ENCODE peak calls at places on chromosome 21, in six cellular contexts. C is HCT116, D is Panc1, Y is upper lobe of left lung, U is HepG2, Z is GM23338. J is an unnamed sample.

GRCh38 chr21:41368361-41369104 is 6.7 kb downstream of the MX2 start:
- ATAC-seq in U (no peak), Z (no peak), D (no peak), C (no peak), Y (no peak), J (no peak)

GRCh38 chr21:25080706-25081495 is 526.4 kb downstream of the MRPL39 start:
- ATAC-seq in U (no peak), D (no peak), C (no peak), Y (no peak), Z (no peak), J (no peak)

GRCh38 chr21:22297575-22297974 is 1299.4 kb downstream of the NCAM2 start:
- ATAC-seq in Y (no peak), C (no peak), D (no peak), U (no peak), Z (no peak), J (no peak)

GRCh38 chr21:42164064-42164789 is 54.7 kb upstream of the ABCG1 start:
- ATAC-seq in C (peak; percentile 91), Y (peak; percentile 77), D (peak; percentile 87), Z (peak; percentile 96), U (peak; percentile 92), J (peak; percentile 58)

GRCh38 chr21:42025392-42026071 is 15.4 kb upstream of the ZBTB21 start:
- ATAC-seq in Z (no peak), U (no peak), C (no peak), D (no peak), Y (peak; percentile 71), J (no peak)

GRCh38 chr21:37558676-37559204 is 192.2 kb downstream of the DYRK1A start:
- ATAC-seq in Y (no peak), C (no peak), Z (no peak), D (no peak), U (no peak), J (no peak)

GRCh38 chr21:25871566-25871965 is 136.8 kb downstream of the GABPA start:
- ATAC-seq in D (no peak), C (peak; percentile 55), Z (peak; percentile 65), Y (no peak), U (peak; percentile 57), J (no peak)

GRCh38 chr21:42533963-42534355 is 20.3 kb downstream of the SLC37A1 start:
- ATAC-seq in U (no peak), Z (no peak), C (no peak), D (no peak), Y (no peak), J (no peak)

GRCh38 chr21:28605138-28605537 is 387.5 kb downstream of the LTN1 start:
- ATAC-seq in U (no peak), C (no peak), Y (peak; percentile 46), D (no peak), Z (no peak), J (no peak)

GRCh38 chr21:33412832-33413519 is 9.8 kb downstream of the IFNGR2 start:
- ATAC-seq in Y (no peak), U (peak; percentile 96), Z (peak; percentile 77), D (peak; percentile 39), C (no peak), J (no peak)

GRCh38 chr21:41411449-41412089 is 14.5 kb upstream of the MX1 start:
- ATAC-seq in U (peak; percentile 84), Z (peak; percentile 78), C (peak; percentile 86), Y (peak; percentile 32), D (peak; percentile 76), J (peak; percentile 25)

GRCh38 chr21:41928621-41929220 is 25.1 kb downstream of the C2CD2 start:
- ATAC-seq in U (no peak), Y (no peak), D (no peak), C (no peak), Z (no peak), J (no peak)

GRCh38 chr21:42695324-42696025 is 42.1 kb downstream of the PDE9A start:
- ATAC-seq in D (no peak), Z (no peak), C (no peak), U (no peak), Y (peak; percentile 69), J (peak; percentile 57)

GRCh38 chr21:24428539-24429186 is 1178.6 kb downstream of the MRPL39 start:
- ATAC-seq in C (no peak), D (no peak), Y (peak; percentile 63), Z (no peak), U (no peak), J (no peak)

GRCh38 chr21:37270576-37271365 is 3.6 kb upstream of the VPS26C start:
- ATAC-seq in U (no peak), Z (no peak), Y (no peak), C (no peak), D (no peak), J (no peak)

GRCh38 chr21:28734522-28735175 is 258.0 kb downstream of the LTN1 start:
- ATAC-seq in Z (no peak), Y (no peak), U (no peak), D (no peak), C (no peak), J (no peak)

GRCh38 chr21:41366522-41367151 is 4.8 kb downstream of the MX2 start:
- ATAC-seq in Y (peak; percentile 44), Z (no peak), D (no peak), U (peak; percentile 78), C (peak; percentile 63), J (no peak)

GRCh38 chr21:42003051-42003461 is 7.1 kb downstream of the ZBTB21 start:
- ATAC-seq in U (no peak), Z (no peak), Y (no peak), C (no peak), D (no peak), J (no peak)

GRCh38 chr21:23921670-23922418 is 1685.4 kb downstream of the MRPL39 start:
- ATAC-seq in Z (no peak), D (no peak), C (no peak), U (no peak), Y (no peak), J (no peak)

GRCh38 chr21:19197950-19198349 is 794.4 kb upstream of the TMPRSS15 start:
- ATAC-seq in Y (no peak), D (no peak), Z (no peak), U (no peak), C (no peak), J (no peak)

GRCh38 chr21:33402011-33402979 is 918 bp upstream of the IFNGR2 start:
- ATAC-seq in U (no peak), Y (peak; percentile 76), C (no peak), Z (peak; percentile 63), D (no peak), J (peak; percentile 78)

GRCh38 chr21:42520628-42521253 is 7.1 kb downstream of the SLC37A1 start:
- ATAC-seq in Z (peak; percentile 54), Y (no peak), C (no peak), D (no peak), U (peak; percentile 73), J (no peak)

GRCh38 chr21:42565886-42566523 is 52.4 kb downstream of the SLC37A1 start:
- ATAC-seq in Z (peak; percentile 18), D (no peak), Y (no peak), U (peak; percentile 37), C (no peak), J (no peak)

GRCh38 chr21:33395866-33396265 is 7.3 kb upstream of the IFNGR2 start:
- ATAC-seq in C (no peak), U (no peak), D (no peak), Y (peak; percentile 19), Z (no peak), J (peak; percentile 35)

GRCh38 chr21:17903029-17903806 is 84.1 kb upstream of the C21orf91 start:
- ATAC-seq in D (peak; percentile 70), U (no peak), C (peak; percentile 52), Y (no peak), Z (peak; percentile 61), J (no peak)

DNA sequence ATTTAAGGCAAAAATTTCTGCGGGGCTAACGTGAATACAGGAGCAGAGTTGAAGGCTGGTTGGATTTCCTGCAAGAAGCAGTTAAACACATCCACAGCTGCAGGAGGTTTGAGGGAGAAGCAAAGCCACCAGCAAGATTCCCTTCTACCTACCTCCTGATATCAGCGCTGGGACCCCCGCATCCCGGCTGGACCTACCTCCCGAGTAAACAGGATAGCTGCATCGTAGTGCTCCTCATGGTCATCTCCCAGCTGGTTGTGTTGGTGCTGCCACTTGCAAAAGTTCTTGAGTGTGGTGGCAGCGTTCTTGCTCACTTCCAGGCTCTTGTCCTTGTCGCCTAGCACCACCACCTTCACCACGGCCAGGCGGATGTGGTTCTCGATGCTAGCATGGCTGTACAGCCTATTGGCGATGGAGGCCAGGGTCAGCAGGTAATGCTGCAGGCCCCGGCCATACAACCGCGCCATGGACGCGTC is 1.8 kb downstream of the ADAMTS5 start:
- ATAC-seq in Z (no peak), D (no peak), Y (no peak), U (no peak), C (no peak), J (no peak)
- H3K4me3 ChIP-seq in Z (peak overlapping the region; percentile 72), D (no peak overlapping the region), Y (no peak overlapping the region), U (no peak overlapping the region), C (no peak overlapping the region), J (peak overlapping the region; percentile 43)

GRCh38 chr21:32347351-32347750 is 45.5 kb downstream of the URB1 start:
- ATAC-seq in D (no peak), U (no peak), Y (no peak), C (no peak), Z (no peak), J (no peak)
- H3K27ac ChIP-seq in D (no peak overlapping the region), U (no peak overlapping the region), Y (peak overlapping the region; percentile 7), C (no peak overlapping the region), Z (no peak overlapping the region), J (no peak overlapping the region)

DNA sequence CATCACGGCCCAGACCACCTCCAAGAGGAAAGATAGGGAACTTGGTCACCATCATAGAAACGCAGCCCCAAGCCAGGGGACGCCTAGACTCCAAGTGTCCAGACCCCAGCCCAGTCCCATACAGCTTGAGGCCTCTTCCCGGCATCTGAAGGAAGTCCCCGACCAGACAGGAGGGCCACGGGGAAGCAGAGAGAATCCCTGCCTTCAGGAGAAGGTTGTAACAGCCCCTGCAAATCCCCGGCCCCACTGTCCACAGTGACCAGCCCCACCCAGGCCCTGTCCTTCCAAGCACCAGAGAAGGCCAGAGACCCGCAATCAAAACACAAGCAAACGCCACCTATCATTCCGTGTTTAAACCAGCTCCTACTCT is 1.7 kb downstream of the SLC19A1 start:
- ATAC-seq in C (no peak), Y (no peak), U (no peak), D (no peak), Z (no peak), J (no peak)
- TF ChIP-seq POLR2AphosphoS5 in C (no peak), Y (no peak), U (no peak), D (no peak), Z (no peak), J (no peak)

DNA sequence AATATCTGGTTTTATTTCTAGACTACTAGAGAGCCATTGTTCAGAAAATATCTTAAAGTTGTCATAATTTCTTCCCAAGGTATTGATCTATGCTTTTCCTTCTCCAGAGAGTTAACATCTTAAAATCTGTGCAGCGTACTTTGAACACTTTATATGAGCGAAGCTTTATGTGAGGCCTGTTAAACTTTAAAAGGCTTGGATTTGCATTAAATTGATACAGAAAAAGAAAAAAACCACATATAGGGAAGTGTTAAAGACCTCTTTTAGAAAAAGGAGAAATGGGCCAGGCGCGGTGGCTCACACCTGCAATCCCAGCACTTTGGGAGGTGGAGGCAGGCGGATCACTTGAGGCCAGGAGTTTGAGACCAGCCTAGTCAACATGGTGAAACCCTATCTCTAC is 59.2 kb upstream of the MORC3 start:
- ATAC-seq in D (no peak), C (no peak), Z (no peak), Y (no peak), U (no peak), J (no peak)
- H3K4me3 ChIP-seq in D (no peak overlapping the region), C (no peak overlapping the region), Z (no peak overlapping the region), Y (no peak overlapping the region), U (peak overlapping the region; percentile 72), J (peak overlapping the region; percentile 55)

GRCh38 chr21:31624181-31624580 is 35.3 kb upstream of the SOD1 start:
- ATAC-seq in U (no peak), C (no peak), Y (no peak), D (no peak), Z (no peak), J (no peak)
- H3K27ac ChIP-seq in U (no peak overlapping the region), C (no peak overlapping the region), Y (no peak overlapping the region), D (no peak overlapping the region), Z (no peak overlapping the region), J (no peak overlapping the region)

GRCh38 chr21:16366207-16366606 is 636.4 kb downstream of the USP25 start:
- ATAC-seq in U (no peak), Y (no peak), D (no peak), Z (no peak), C (no peak), J (no peak)
- TF ChIP-seq POLR2AphosphoS5 in U (no peak), Y (no peak), D (no peak), Z (no peak), C (no peak), J (no peak)

J was measured in gastroesophageal sphincter.